ENCODE peak calls at places on chromosome 17, in eight cellular contexts. One of them, this sample, is unnamed.

GRCh38 chr17:2068589-2069051 is 13.7 kb downstream of the HIC1 start:
- DNase-seq in IMR-90: peak
- DNase-seq in pancreas: no peak
- DNase-seq in bronchial epithelial cell: peak
- DNase-seq in osteoblast: peak
- DNase-seq in transverse colon: no peak
- DNase-seq in astrocyte of the spinal cord: no peak
- DNase-seq in AG10803: peak
- DNase-seq in this sample: peak

GRCh38 chr17:82003411-82004381 is 19.0 kb downstream of the CENPX start:
- DNase-seq in IMR-90: peak
- DNase-seq in pancreas: no peak
- DNase-seq in bronchial epithelial cell: peak
- DNase-seq in osteoblast: peak
- DNase-seq in transverse colon: peak
- DNase-seq in astrocyte of the spinal cord: peak
- DNase-seq in AG10803: peak
- DNase-seq in this sample: peak

GRCh38 chr17:5798104-5798503 is 213.8 kb upstream of the NLRP1 start:
- DNase-seq in IMR-90: no peak
- DNase-seq in pancreas: no peak
- DNase-seq in bronchial epithelial cell: no peak
- DNase-seq in osteoblast: no peak
- DNase-seq in transverse colon: no peak
- DNase-seq in astrocyte of the spinal cord: no peak
- DNase-seq in AG10803: no peak
- DNase-seq in this sample: no peak

GRCh38 chr17:19533718-19534561 is at the start of gene SLC47A1:
- DNase-seq in IMR-90: no peak
- DNase-seq in pancreas: no peak
- DNase-seq in bronchial epithelial cell: peak
- DNase-seq in osteoblast: peak
- DNase-seq in transverse colon: peak
- DNase-seq in astrocyte of the spinal cord: peak
- DNase-seq in AG10803: no peak
- DNase-seq in this sample: peak

GRCh38 chr17:3984719-3985444 is 20.6 kb upstream of the ATP2A3 start:
- DNase-seq in IMR-90: no peak
- DNase-seq in pancreas: no peak
- DNase-seq in bronchial epithelial cell: peak
- DNase-seq in osteoblast: peak
- DNase-seq in transverse colon: no peak
- DNase-seq in astrocyte of the spinal cord: no peak
- DNase-seq in AG10803: no peak
- DNase-seq in this sample: peak

GRCh38 chr17:44865921-44866320 is 18.2 kb downstream of the HIGD1B start:
- DNase-seq in IMR-90: no peak
- DNase-seq in pancreas: no peak
- DNase-seq in bronchial epithelial cell: no peak
- DNase-seq in osteoblast: no peak
- DNase-seq in transverse colon: no peak
- DNase-seq in astrocyte of the spinal cord: no peak
- DNase-seq in AG10803: peak
- DNase-seq in this sample: no peak

GRCh38 chr17:40303009-40303657 is 5.8 kb upstream of the RARA start:
- DNase-seq in IMR-90: peak
- DNase-seq in pancreas: no peak
- DNase-seq in bronchial epithelial cell: peak
- DNase-seq in osteoblast: peak
- DNase-seq in transverse colon: peak
- DNase-seq in astrocyte of the spinal cord: peak
- DNase-seq in AG10803: peak
- DNase-seq in this sample: peak

GRCh38 chr17:40059729-40060475 is 2.9 kb upstream of the THRA start:
- DNase-seq in IMR-90: no peak
- DNase-seq in pancreas: no peak
- DNase-seq in bronchial epithelial cell: no peak
- DNase-seq in osteoblast: peak
- DNase-seq in transverse colon: no peak
- DNase-seq in astrocyte of the spinal cord: no peak
- DNase-seq in AG10803: no peak
- DNase-seq in this sample: no peak

GRCh38 chr17:8577868-8578267 is 52.7 kb downstream of the MYH10 start:
- DNase-seq in IMR-90: no peak
- DNase-seq in pancreas: no peak
- DNase-seq in bronchial epithelial cell: no peak
- DNase-seq in osteoblast: no peak
- DNase-seq in transverse colon: no peak
- DNase-seq in astrocyte of the spinal cord: no peak
- DNase-seq in AG10803: no peak
- DNase-seq in this sample: no peak

GRCh38 chr17:49168706-49169105 is 36.1 kb downstream of the B4GALNT2 start:
- DNase-seq in IMR-90: no peak
- DNase-seq in pancreas: no peak
- DNase-seq in bronchial epithelial cell: no peak
- DNase-seq in osteoblast: no peak
- DNase-seq in transverse colon: no peak
- DNase-seq in astrocyte of the spinal cord: no peak
- DNase-seq in AG10803: no peak
- DNase-seq in this sample: no peak

GRCh38 chr17:16407911-16408588 is 7.3 kb upstream of the TRPV2 start:
- DNase-seq in IMR-90: peak
- DNase-seq in pancreas: no peak
- DNase-seq in bronchial epithelial cell: peak
- DNase-seq in osteoblast: peak
- DNase-seq in transverse colon: peak
- DNase-seq in astrocyte of the spinal cord: peak
- DNase-seq in AG10803: peak
- DNase-seq in this sample: peak

GRCh38 chr17:1270210-1271019 is at the start of gene BHLHA9:
- DNase-seq in IMR-90: no peak
- DNase-seq in pancreas: no peak
- DNase-seq in bronchial epithelial cell: no peak
- DNase-seq in osteoblast: peak
- DNase-seq in transverse colon: peak
- DNase-seq in astrocyte of the spinal cord: no peak
- DNase-seq in AG10803: peak
- DNase-seq in this sample: no peak

GRCh38 chr17:58507123-58507634 is 7.3 kb downstream of the MTMR4 start:
- DNase-seq in IMR-90: no peak
- DNase-seq in pancreas: no peak
- DNase-seq in bronchial epithelial cell: no peak
- DNase-seq in osteoblast: peak
- DNase-seq in transverse colon: no peak
- DNase-seq in astrocyte of the spinal cord: peak
- DNase-seq in AG10803: peak
- DNase-seq in this sample: no peak

GRCh38 chr17:57570740-57571344 is 174.3 kb downstream of the CCDC182 start:
- DNase-seq in IMR-90: no peak
- DNase-seq in pancreas: no peak
- DNase-seq in bronchial epithelial cell: no peak
- DNase-seq in osteoblast: peak
- DNase-seq in transverse colon: no peak
- DNase-seq in astrocyte of the spinal cord: peak
- DNase-seq in AG10803: no peak
- DNase-seq in this sample: no peak

GRCh38 chr17:76081295-76082210 is 2.6 kb downstream of the ZACN start:
- DNase-seq in IMR-90: no peak
- DNase-seq in pancreas: no peak
- DNase-seq in bronchial epithelial cell: no peak
- DNase-seq in osteoblast: peak
- DNase-seq in transverse colon: no peak
- DNase-seq in astrocyte of the spinal cord: no peak
- DNase-seq in AG10803: no peak
- DNase-seq in this sample: no peak

GRCh38 chr17:77163521-77164280 is 22.9 kb downstream of the SEC14L1 start:
- DNase-seq in IMR-90: no peak
- DNase-seq in pancreas: no peak
- DNase-seq in bronchial epithelial cell: no peak
- DNase-seq in osteoblast: no peak
- DNase-seq in transverse colon: no peak
- DNase-seq in astrocyte of the spinal cord: no peak
- DNase-seq in AG10803: no peak
- DNase-seq in this sample: no peak

GRCh38 chr17:36892112-36892838 is 45.0 kb upstream of the LHX1 start:
- DNase-seq in IMR-90: no peak
- DNase-seq in pancreas: peak
- DNase-seq in bronchial epithelial cell: no peak
- DNase-seq in osteoblast: no peak
- DNase-seq in transverse colon: no peak
- DNase-seq in astrocyte of the spinal cord: no peak
- DNase-seq in AG10803: no peak
- DNase-seq in this sample: no peak

DNA sequence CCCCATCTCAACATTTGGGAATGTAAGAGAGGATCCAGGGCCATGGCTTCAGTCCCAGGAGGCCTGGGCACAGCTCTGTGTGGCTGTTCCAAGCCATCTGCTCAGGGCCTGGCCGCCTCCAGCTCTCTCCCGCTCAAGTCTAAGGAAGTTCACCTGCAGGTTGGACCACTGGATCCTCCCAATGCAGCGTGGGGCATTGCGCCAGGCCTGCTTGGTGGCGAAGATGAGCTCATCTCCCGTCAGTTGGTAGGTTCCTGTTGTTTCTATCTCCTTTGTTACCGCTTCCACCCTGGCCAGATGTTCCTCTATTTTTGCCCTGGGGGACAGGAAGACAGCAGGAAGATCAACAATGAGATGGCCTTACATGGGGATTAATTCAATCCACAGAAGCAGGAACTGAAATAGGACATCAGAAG is 17.5 kb downstream of the NOS2 start:
- DNase-seq in IMR-90: no peak
- DNase-seq in pancreas: no peak
- DNase-seq in bronchial epithelial cell: no peak
- DNase-seq in osteoblast: peak
- DNase-seq in transverse colon: no peak
- DNase-seq in astrocyte of the spinal cord: no peak
- DNase-seq in AG10803: no peak
- DNase-seq in this sample: no peak
- TF ChIP-seq CTCF in IMR-90: no peak
- TF ChIP-seq CTCF in pancreas: no peak
- TF ChIP-seq CTCF in bronchial epithelial cell: no peak
- TF ChIP-seq CTCF in osteoblast: no peak
- TF ChIP-seq CTCF in transverse colon: no peak
- TF ChIP-seq CTCF in astrocyte of the spinal cord: no peak
- TF ChIP-seq CTCF in AG10803: no peak
- TF ChIP-seq CTCF in this sample: no peak

DNA sequence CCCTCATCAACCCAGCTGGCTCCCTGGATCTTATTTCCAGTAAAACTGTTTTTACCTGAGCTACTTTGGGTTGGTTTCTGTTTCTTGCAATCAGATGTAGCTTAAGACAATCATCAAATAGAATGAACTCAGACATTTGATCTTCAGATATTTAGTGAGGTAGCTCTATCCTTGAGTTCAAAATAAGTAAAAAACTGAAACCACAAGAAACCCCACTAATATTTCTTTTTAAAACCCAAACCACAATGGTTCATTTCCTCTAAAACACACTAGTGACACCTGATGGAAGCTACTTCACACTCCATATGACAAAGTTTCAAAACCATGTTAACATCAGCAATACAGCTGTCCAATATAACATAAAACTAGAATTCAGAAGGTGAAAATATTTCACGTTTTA is 37.8 kb downstream of the CACNG1 start:
- DNase-seq in IMR-90: no peak
- DNase-seq in pancreas: no peak
- DNase-seq in bronchial epithelial cell: no peak
- DNase-seq in osteoblast: no peak
- DNase-seq in transverse colon: no peak
- DNase-seq in astrocyte of the spinal cord: no peak
- DNase-seq in AG10803: no peak
- DNase-seq in this sample: no peak
- TF ChIP-seq CTCF in IMR-90: no peak
- TF ChIP-seq CTCF in pancreas: no peak
- TF ChIP-seq CTCF in bronchial epithelial cell: no peak
- TF ChIP-seq CTCF in osteoblast: no peak
- TF ChIP-seq CTCF in transverse colon: no peak
- TF ChIP-seq CTCF in astrocyte of the spinal cord: no peak
- TF ChIP-seq CTCF in AG10803: no peak
- TF ChIP-seq CTCF in this sample: no peak

GRCh38 chr17:41777157-41777578 is 9.3 kb downstream of the JUP start:
- DNase-seq in IMR-90: no peak
- DNase-seq in pancreas: no peak
- DNase-seq in bronchial epithelial cell: no peak
- DNase-seq in osteoblast: peak
- DNase-seq in transverse colon: peak
- DNase-seq in astrocyte of the spinal cord: no peak
- DNase-seq in AG10803: peak
- DNase-seq in this sample: peak
- TF ChIP-seq CTCF in IMR-90: no peak
- TF ChIP-seq CTCF in pancreas: no peak
- TF ChIP-seq CTCF in bronchial epithelial cell: no peak
- TF ChIP-seq CTCF in osteoblast: peak
- TF ChIP-seq CTCF in transverse colon: peak
- TF ChIP-seq CTCF in astrocyte of the spinal cord: peak
- TF ChIP-seq CTCF in AG10803: no peak
- TF ChIP-seq CTCF in this sample: peak

DNA sequence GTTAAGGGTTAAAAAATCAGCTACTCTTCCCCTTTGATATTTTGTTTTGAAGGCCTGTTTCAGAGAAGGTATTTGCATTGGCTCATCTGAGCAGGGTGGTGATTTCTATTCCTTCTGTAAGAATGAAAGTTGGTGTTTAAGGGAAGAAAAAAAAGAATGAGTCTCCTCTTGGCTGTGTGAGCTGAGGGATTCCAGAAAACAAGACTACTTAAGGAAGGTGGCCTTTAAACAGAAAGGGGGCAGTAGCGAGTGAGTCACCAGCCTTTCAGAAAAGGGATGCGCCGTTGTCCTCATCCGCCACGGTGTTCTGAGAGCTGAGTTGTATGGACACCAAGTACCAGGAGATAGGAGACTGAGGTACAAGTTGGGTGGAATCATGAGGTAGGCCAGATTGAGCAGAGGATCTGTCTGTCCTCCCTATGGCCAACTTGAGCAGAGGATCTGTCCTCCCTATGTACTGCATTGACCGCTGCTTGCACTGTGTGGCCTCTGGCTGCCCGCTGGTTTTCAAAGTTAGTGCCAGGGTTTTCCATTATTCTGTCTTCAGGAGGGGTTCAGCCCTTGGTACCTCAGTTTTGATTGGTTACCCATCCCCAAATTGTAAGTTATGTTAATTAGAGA is 8.2 kb downstream of the PRKCA start:
- DNase-seq in IMR-90: no peak
- DNase-seq in pancreas: no peak
- DNase-seq in bronchial epithelial cell: no peak
- DNase-seq in osteoblast: no peak
- DNase-seq in transverse colon: no peak
- DNase-seq in astrocyte of the spinal cord: no peak
- DNase-seq in AG10803: no peak
- DNase-seq in this sample: no peak
- TF ChIP-seq CTCF in IMR-90: peak
- TF ChIP-seq CTCF in pancreas: no peak
- TF ChIP-seq CTCF in bronchial epithelial cell: no peak
- TF ChIP-seq CTCF in osteoblast: no peak
- TF ChIP-seq CTCF in transverse colon: no peak
- TF ChIP-seq CTCF in astrocyte of the spinal cord: no peak
- TF ChIP-seq CTCF in AG10803: no peak
- TF ChIP-seq CTCF in this sample: no peak

GRCh38 chr17:50214986-50215730 is 13.7 kb upstream of the COL1A1 start:
- DNase-seq in IMR-90: no peak
- DNase-seq in pancreas: no peak
- DNase-seq in bronchial epithelial cell: peak
- DNase-seq in osteoblast: peak
- DNase-seq in transverse colon: no peak
- DNase-seq in astrocyte of the spinal cord: no peak
- DNase-seq in AG10803: peak
- DNase-seq in this sample: no peak
- TF ChIP-seq CTCF in IMR-90: no peak
- TF ChIP-seq CTCF in pancreas: no peak
- TF ChIP-seq CTCF in bronchial epithelial cell: no peak
- TF ChIP-seq CTCF in osteoblast: no peak
- TF ChIP-seq CTCF in transverse colon: no peak
- TF ChIP-seq CTCF in astrocyte of the spinal cord: no peak
- TF ChIP-seq CTCF in AG10803: no peak
- TF ChIP-seq CTCF in this sample: no peak

This sample was measured in epithelial cell of esophagus.